ENCODE peak calls at places on chromosomes 2 and 18, in four cellular contexts. E is activated CD8-positive, alpha-beta memory T cell treated with anti-CD3 and anti-CD28 coated beads, Interleukin-2, amount 10 ng/mL, durations not matched to agents 7 days and 5 days; V is H54; S is RWPE1. O is an unnamed sample.

GRCh38 chr2:240465268-240465764 is 29.9 kb downstream of the GPC1 start:
- DNase-seq in E (peak; percentile 38), V (no peak), S (no peak), O (no peak)

GRCh38 chr18:22639626-22640025 is 221.9 kb upstream of the CTAGE1 start:
- DNase-seq in E (no peak), V (no peak), S (no peak), O (no peak)

GRCh38 chr2:108616290-108616689 is 82.0 kb downstream of the LIMS1 start:
- DNase-seq in E (no peak), V (no peak), S (no peak), O (no peak)

GRCh38 chr18:49061906-49062831 is 111.4 kb upstream of the SMAD7 start:
- DNase-seq in E (no peak), V (no peak), S (no peak), O (no peak)

GRCh38 chr2:199581935-199582336 is 124.2 kb upstream of the SATB2 start:
- DNase-seq in E (no peak), V (no peak), S (no peak), O (no peak)

GRCh38 chr2:119028327-119029174 is 86.6 kb downstream of the MARCO start:
- DNase-seq in E (no peak), V (peak; percentile 31), S (peak; percentile 54), O (no peak)

GRCh38 chr18:12837747-12838146 is 46.3 kb downstream of the PTPN2 start:
- DNase-seq in E (no peak), V (no peak), S (no peak), O (no peak)

GRCh38 chr2:122132292-122132691 is 376.8 kb downstream of the TSN start:
- DNase-seq in E (no peak), V (no peak), S (no peak), O (no peak)

GRCh38 chr2:199348871-199349270 is 108.9 kb downstream of the SATB2 start:
- DNase-seq in E (no peak), V (no peak), S (no peak), O (no peak)

GRCh38 chr2:15154289-15154688 is 406.8 kb downstream of the NBAS start:
- DNase-seq in E (no peak), V (no peak), S (no peak), O (no peak)

GRCh38 chr2:170369894-170370293 is 191.9 kb downstream of the MYO3B start:
- DNase-seq in E (no peak), V (no peak), S (peak; percentile 25), O (no peak)

GRCh38 chr2:27720004-27720551 is 51.4 kb upstream of the MRPL33 start:
- DNase-seq in E (peak; percentile 71), V (peak; percentile 93), S (peak; percentile 95), O (peak; percentile 77)

GRCh38 chr2:188199716-188200128 is 92.0 kb upstream of the GULP1 start:
- DNase-seq in E (no peak), V (peak; percentile 29), S (peak; percentile 67), O (peak; percentile 5)

GRCh38 chr2:129767346-129767745 is 212.1 kb upstream of the RAB6C start:
- DNase-seq in E (no peak), V (no peak), S (no peak), O (no peak)

GRCh38 chr2:86335865-86336321 is 1.5 kb downstream of the REEP1 start:
- DNase-seq in E (no peak), V (no peak), S (no peak), O (no peak)

GRCh38 chr2:6832995-6833604 is 32.6 kb downstream of the CMPK2 start:
- DNase-seq in E (no peak), V (no peak), S (no peak), O (no peak)

GRCh38 chr2:226699321-226699720 is 100.3 kb downstream of the IRS1 start:
- DNase-seq in E (no peak), V (peak; percentile 9), S (no peak), O (peak; percentile 8)

GRCh38 chr2:110858135-110858737 is 125.9 kb downstream of the ACOXL start:
- DNase-seq in E (peak; percentile 87), V (no peak), S (no peak), O (no peak)

GRCh38 chr2:36058953-36059352 is 296.6 kb upstream of the CRIM1 start:
- DNase-seq in E (no peak), V (peak; percentile 2), S (peak; percentile 21), O (no peak)

GRCh38 chr2:198072655-198073054 is 268.3 kb downstream of the PLCL1 start:
- DNase-seq in E (no peak), V (no peak), S (no peak), O (no peak)

GRCh38 chr2:130380096-130380934 is 24.5 kb downstream of the PTPN18 start:
- DNase-seq in E (peak; percentile 59), V (no peak), S (no peak), O (no peak)

O was measured in T1000.